ENCODE peak calls at places on chromosomes 7 and 10, in six cellular contexts. V, D, C, W, R and L are unnamed samples.

GRCh38 chr10:85995791-85996190 is 370.8 kb downstream of the GRID1 start:
- DNase-seq in V (peak; percentile 20), D (peak; percentile 5), C (no peak), W (peak; percentile 21), R (no peak), L (no peak)

GRCh38 chr10:59242991-59243390 is 66.5 kb downstream of the PHYHIPL start:
- DNase-seq in V (no peak), D (no peak), C (no peak), W (no peak), R (no peak), L (no peak)

GRCh38 chr10:30996481-30996980 is 35.1 kb downstream of the ZNF438 start:
- DNase-seq in V (no peak), D (no peak), C (no peak), W (no peak), R (no peak), L (no peak)

GRCh38 chr10:5545778-5546710 is 21.3 kb downstream of the CALML3 start:
- DNase-seq in V (peak; percentile 53), D (peak; percentile 65), C (peak; percentile 71), W (peak; percentile 93), R (no peak), L (no peak)

GRCh38 chr10:116599991-116600390 is 9.2 kb downstream of the PNLIPRP1 start:
- DNase-seq in V (no peak), D (no peak), C (no peak), W (no peak), R (no peak), L (no peak)

GRCh38 chr7:159130820-159131219 is 13.8 kb downstream of the VIPR2 start:
- DNase-seq in V (no peak), D (no peak), C (no peak), W (no peak), R (no peak), L (no peak)

GRCh38 chr7:105296491-105296890 is 92.2 kb downstream of the SRPK2 start:
- DNase-seq in V (no peak), D (no peak), C (no peak), W (no peak), R (no peak), L (no peak)

GRCh38 chr7:27183682-27184341 is 1.2 kb downstream of the HOXA11 start:
- DNase-seq in V (no peak), D (no peak), C (peak; percentile 76), W (no peak), R (no peak), L (no peak)

GRCh38 chr10:82932426-82932825 is 1057.4 kb downstream of the NRG3 start:
- DNase-seq in V (no peak), D (no peak), C (no peak), W (peak; percentile 9), R (no peak), L (no peak)

GRCh38 chr7:50812847-50813475 is 30.3 kb upstream of the GRB10 start:
- DNase-seq in V (peak; percentile 84), D (no peak), C (peak; percentile 73), W (peak; percentile 78), R (no peak), L (no peak)

GRCh38 chr7:77455334-77455733 is 39.2 kb upstream of the GSAP start:
- DNase-seq in V (peak; percentile 34), D (peak; percentile 46), C (no peak), W (peak; percentile 87), R (no peak), L (no peak)

GRCh38 chr7:131225619-131226101 is 102.0 kb upstream of the MKLN1 start:
- DNase-seq in V (peak; percentile 84), D (no peak), C (peak; percentile 84), W (peak; percentile 47), R (peak; percentile 29), L (no peak)

DNA sequence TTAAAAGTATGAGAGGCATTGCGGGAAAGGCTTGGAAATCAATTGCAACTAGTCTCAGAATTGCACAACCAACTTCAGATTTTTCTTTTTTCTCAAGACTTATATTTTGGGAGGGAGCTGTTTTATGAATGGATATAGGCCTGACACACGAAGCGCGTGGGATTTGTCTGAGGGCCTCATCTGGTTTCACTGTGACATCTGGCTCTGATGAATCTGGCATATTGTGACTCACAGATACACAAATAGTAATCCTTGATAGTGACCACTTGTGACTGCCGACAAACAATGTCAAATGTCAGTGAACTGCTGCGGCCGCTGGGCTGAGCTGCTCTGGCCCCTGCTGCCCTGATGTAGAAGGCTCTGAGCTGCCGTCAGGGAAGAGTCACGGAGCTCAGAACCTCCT is 655.1 kb downstream of the INHBA start:
- DNase-seq in V (no peak), D (no peak), C (no peak), W (peak; percentile 57), R (no peak), L (no peak)
- TF ChIP-seq CTCF in V (no peak), D (no peak), C (no peak), W (no peak), R (no peak), L (no peak)

GRCh38 chr10:61159253-61159652 is 215.3 kb upstream of the RHOBTB1 start:
- DNase-seq in V (no peak), D (no peak), C (no peak), W (peak; percentile 43), R (no peak), L (no peak)
- TF ChIP-seq CTCF in V (no peak), D (no peak), C (no peak), W (no peak), R (no peak), L (no peak)

GRCh38 chr7:128406147-128406985 is 3.4 kb downstream of the IMPDH1 start:
- DNase-seq in V (peak; percentile 45), D (no peak), C (no peak), W (no peak), R (no peak), L (no peak)

GRCh38 chr7:128405345-128406146 is 4.2 kb downstream of the IMPDH1 start:
- DNase-seq in V (peak; percentile 64), D (no peak), C (no peak), W (no peak), R (peak; percentile 85), L (no peak)

GRCh38 chr7:128404143-128404681 is 5.6 kb downstream of the IMPDH1 start:
- DNase-seq in V (peak; percentile 40), D (no peak), C (no peak), W (peak; percentile 26), R (no peak), L (no peak)

GRCh38 chr7:128403676-128404075 is 6.1 kb downstream of the IMPDH1 start:
- DNase-seq in V (no peak), D (no peak), C (no peak), W (no peak), R (no peak), L (no peak)

DNA sequence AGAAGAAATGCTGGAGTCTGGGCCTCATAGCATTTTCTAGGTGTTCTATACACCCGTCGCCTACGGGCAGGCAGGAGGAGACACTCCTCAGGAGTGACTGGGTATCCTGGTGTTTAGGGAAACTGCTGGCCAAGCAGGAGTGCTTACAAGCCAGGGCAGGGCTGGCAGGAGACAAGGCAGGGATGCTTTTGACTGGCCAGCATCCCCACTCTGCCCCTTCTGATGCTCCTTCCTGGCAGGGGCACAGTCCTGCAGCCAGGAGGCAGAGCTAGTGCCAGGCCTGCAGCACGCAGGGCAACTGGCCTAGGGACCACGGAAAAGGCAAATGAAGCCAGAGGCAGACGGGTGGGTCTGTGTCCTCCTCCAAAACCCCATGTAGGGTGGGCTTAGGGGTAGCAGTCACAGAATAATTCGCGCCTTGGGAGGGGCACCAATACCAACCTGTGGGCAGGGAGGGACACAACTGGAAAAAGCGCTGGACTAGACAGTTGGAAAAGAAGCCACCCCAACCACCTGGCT is 4.9 kb downstream of the IMPDH1 start:
- DNase-seq in V (peak; percentile 25), D (no peak), C (no peak), W (no peak), R (no peak), L (no peak)
- TF ChIP-seq CTCF in V (peak; percentile 18), D (peak; percentile 39), C (no peak), W (peak; percentile 31), R (no peak), L (no peak)

GRCh38 chr10:35684625-35685024 is 42.5 kb upstream of the FZD8 start:
- DNase-seq in V (no peak), D (no peak), C (no peak), W (no peak), R (no peak), L (no peak)
- TF ChIP-seq CTCF in V (no peak), D (no peak), C (no peak), W (no peak), R (no peak), L (no peak)

DNA sequence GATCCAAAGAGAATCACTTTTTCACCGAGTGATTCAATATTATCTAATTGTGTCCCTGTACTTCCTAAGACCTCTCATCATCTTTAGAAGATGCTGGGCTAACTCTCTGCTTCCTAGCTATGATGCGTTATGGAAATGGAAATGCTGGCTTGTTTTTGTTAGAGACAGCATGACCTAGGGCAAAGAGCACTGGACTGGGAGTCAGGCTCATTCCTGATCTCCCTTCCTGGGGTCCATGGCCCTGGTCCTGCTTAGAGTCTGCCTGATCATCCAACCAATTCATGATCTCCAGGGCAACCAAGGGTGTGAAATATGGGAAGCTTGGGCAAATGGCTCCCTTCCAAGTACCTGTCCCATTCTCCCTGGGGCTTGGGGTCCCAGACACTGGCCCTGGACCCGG is 136.4 kb downstream of the RGS10 start:
- DNase-seq in V (no peak), D (no peak), C (no peak), W (no peak), R (no peak), L (no peak)
- TF ChIP-seq CTCF in V (no peak), D (no peak), C (no peak), W (no peak), R (no peak), L (no peak)

GRCh38 chr7:138726288-138726687 is 25.1 kb upstream of the SVOPL start:
- DNase-seq in V (no peak), D (no peak), C (no peak), W (no peak), R (no peak), L (no peak)
- TF ChIP-seq CTCF in V (no peak), D (no peak), C (no peak), W (peak; percentile 9), R (no peak), L (peak; percentile 15)

GRCh38 chr7:67484244-67484751 is 487.7 kb downstream of the TYW1 start:
- DNase-seq in V (peak; percentile 22), D (peak; percentile 9), C (peak; percentile 68), W (peak; percentile 77), R (peak; percentile 35), L (peak; percentile 40)
- TF ChIP-seq CTCF in V (peak; percentile 50), D (peak; percentile 68), C (no peak), W (peak; percentile 79), R (peak; percentile 52), L (peak; percentile 90)

DNA sequence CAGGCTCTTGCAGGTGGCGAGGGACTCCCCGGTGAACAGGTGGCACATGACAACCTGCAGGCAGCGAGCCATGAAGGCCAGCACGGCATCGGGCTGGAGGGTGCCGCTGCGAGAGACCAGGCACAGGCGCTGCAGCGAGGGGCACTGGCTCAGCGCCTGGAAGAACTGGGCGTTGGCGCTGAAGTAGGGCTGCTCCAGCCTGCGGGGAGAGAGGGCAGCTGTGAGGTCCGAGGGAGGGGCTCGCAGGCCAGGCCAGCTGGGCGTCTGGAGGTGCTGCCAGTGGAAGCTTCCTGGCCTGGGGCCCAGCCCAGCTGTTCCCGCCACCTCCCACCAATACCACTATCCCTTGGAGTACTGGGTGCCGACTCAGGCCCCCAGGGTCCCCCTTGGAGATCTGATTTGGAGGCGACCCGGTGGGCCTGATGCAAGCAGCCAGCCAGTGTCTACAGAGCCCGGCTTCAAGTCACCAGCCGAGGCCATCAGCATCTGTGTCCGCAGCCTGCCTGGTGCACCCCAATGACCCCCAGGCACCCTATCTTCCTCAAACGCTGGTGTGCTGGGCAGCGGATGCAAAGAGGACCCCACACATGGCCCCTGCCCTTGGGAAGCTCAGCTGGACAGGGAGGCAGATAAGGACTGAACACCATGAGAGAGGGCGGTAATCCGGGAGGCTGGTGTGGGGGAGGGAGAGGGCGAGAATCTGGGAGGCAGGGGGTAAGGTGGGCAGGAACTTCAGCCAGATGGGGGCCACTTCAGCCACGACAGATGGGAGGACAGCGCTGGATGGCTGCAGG is 67.8 kb upstream of the TNRC18 start:
- DNase-seq in V (no peak), D (no peak), C (peak; percentile 72), W (no peak), R (no peak), L (no peak)
- TF ChIP-seq CTCF in V (no peak), D (no peak), C (no peak), W (no peak), R (no peak), L (no peak)